ENCODE peak calls at places on chromosomes 12 and 14, in five cellular contexts. J is stimulated activated CD8-positive, alpha-beta memory T cell treated with anti-CD3 and anti-CD28 coated beads, Interleukin-2, amount 100 ng/mL, for 1 hour; O is hippocampal formation; U is T-helper 22 cell; S is aorta. Q is an unnamed sample.

GRCh38 chr12:25929096-25929637 is 29.3 kb upstream of the RASSF8 start:
- DNase-seq in S (no peak), U (no peak), O (no peak), J (no peak), Q (no peak)

GRCh38 chr12:75759842-75760260 is 248.4 kb upstream of the KRR1 start:
- DNase-seq in O (no peak), U (no peak), J (no peak), S (no peak), Q (no peak)

GRCh38 chr12:91567100-91567485 is 384.5 kb upstream of the DCN start:
- DNase-seq in U (no peak), S (no peak), O (no peak), J (no peak), Q (no peak)

GRCh38 chr14:77026166-77026929 is 2.2 kb downstream of the IRF2BPL start:
- DNase-seq in J (no peak), S (peak), U (no peak), O (no peak), Q (no peak)

GRCh38 chr12:131619106-131619642 is 91.7 kb upstream of the SFSWAP start:
- DNase-seq in O (no peak), J (no peak), U (no peak), S (no peak), Q (no peak)

GRCh38 chr14:30608533-30609006 is 13.5 kb upstream of the SCFD1 start:
- DNase-seq in S (no peak), U (no peak), O (no peak), J (no peak), Q (no peak)

GRCh38 chr14:72610096-72610830 is 283.6 kb downstream of the DPF3 start:
- DNase-seq in J (no peak), U (no peak), S (no peak), O (no peak), Q (no peak)

GRCh38 chr12:93526786-93527428 is 45.6 kb upstream of the SOCS2 start:
- DNase-seq in S (no peak), O (no peak), J (no peak), U (no peak), Q (no peak)

GRCh38 chr14:52271538-52271937 is 4.0 kb downstream of the PTGDR start:
- DNase-seq in O (no peak), U (no peak), S (no peak), J (no peak), Q (no peak)

GRCh38 chr14:103733651-103734050 is 18.0 kb downstream of the ZFYVE21 start:
- DNase-seq in S (no peak), J (no peak), O (no peak), U (no peak), Q (no peak)

GRCh38 chr12:107437954-107438353 is 247.6 kb upstream of the PWP1 start:
- DNase-seq in O (no peak), S (no peak), U (no peak), J (no peak), Q (no peak)

GRCh38 chr12:44377443-44378160 is 498.5 kb downstream of the NELL2 start:
- DNase-seq in U (no peak), S (no peak), O (no peak), J (no peak), Q (no peak)

GRCh38 chr12:32146074-32146873 is 39.6 kb downstream of the BICD1 start:
- DNase-seq in U (no peak), O (no peak), J (no peak), S (no peak), Q (no peak)

GRCh38 chr12:10293570-10294227 is 14.0 kb upstream of the KLRD1 start:
- DNase-seq in S (no peak), O (no peak), U (no peak), J (no peak), Q (no peak)

GRCh38 chr12:42119085-42119633 is 25.5 kb downstream of the GXYLT1 start:
- DNase-seq in U (no peak), S (no peak), O (no peak), J (no peak), Q (no peak)

GRCh38 chr14:36988568-36988967 is 183.8 kb downstream of the SLC25A21 start:
- DNase-seq in S (no peak), O (no peak), U (no peak), J (no peak), Q (no peak)

GRCh38 chr14:64970041-64970440 is 2.1 kb downstream of the RAB15 start:
- DNase-seq in O (no peak), J (no peak), U (no peak), S (no peak), Q (no peak)

GRCh38 chr12:17216156-17216555 is 610.2 kb upstream of the LMO3 start:
- DNase-seq in U (no peak), S (no peak), O (no peak), J (no peak), Q (no peak)

GRCh38 chr12:109863961-109864712 is 16.2 kb downstream of the GLTP start:
- DNase-seq in O (peak), S (no peak), U (no peak), J (no peak), Q (peak)

GRCh38 chr12:60281522-60281921 is 685.7 kb downstream of the SLC16A7 start:
- DNase-seq in S (no peak), J (no peak), U (no peak), O (no peak), Q (no peak)

GRCh38 chr12:75631809-75632208 is 120.4 kb upstream of the KRR1 start:
- DNase-seq in J (no peak), S (no peak), O (no peak), U (no peak), Q (no peak)

GRCh38 chr12:63325757-63326156 is 174.8 kb upstream of the AVPR1A start:
- DNase-seq in S (no peak), U (no peak), J (no peak), O (no peak), Q (no peak)

GRCh38 chr12:15151141-15152091 is 69.8 kb downstream of the RERG start:
- DNase-seq in S (no peak), J (no peak), U (no peak), O (no peak), Q (no peak)

GRCh38 chr14:106738075-106738474 is 1211.7 kb downstream of the TMEM121 start:
- DNase-seq in J (no peak), O (no peak), U (no peak), S (no peak), Q (no peak)

Q was measured in caudate nucleus.